ENCODE peak calls at places on chromosomes 13 and 19, in six cellular contexts. One of them, this sample, is unnamed. For H3K4me1, the result is how much of the 10 kb centered on the place peaks cover.

GRCh38 chr13:114072421-114072820 is 60.0 kb downstream of the RASA3 start:
- DNase-seq in H9: no peak
- DNase-seq in H1: no peak
- DNase-seq in mesenchymal stem cell: no peak
- DNase-seq in IMR-90: no peak
- DNase-seq in trophoblast cell: no peak
- DNase-seq in this sample: no peak

GRCh38 chr13:98406971-98407370 is 169.9 kb downstream of the STK24 start:
- DNase-seq in H9: no peak
- DNase-seq in H1: no peak
- DNase-seq in mesenchymal stem cell: no peak
- DNase-seq in IMR-90: no peak
- DNase-seq in trophoblast cell: no peak
- DNase-seq in this sample: no peak

GRCh38 chr13:44938854-44939253 is 50.4 kb downstream of the NUFIP1 start:
- DNase-seq in H9: no peak
- DNase-seq in H1: no peak
- DNase-seq in mesenchymal stem cell: no peak
- DNase-seq in IMR-90: no peak
- DNase-seq in trophoblast cell: no peak
- DNase-seq in this sample: no peak

GRCh38 chr13:81927347-81927746 is 1586.4 kb upstream of the SPRY2 start:
- DNase-seq in H9: peak
- DNase-seq in H1: no peak
- DNase-seq in mesenchymal stem cell: peak
- DNase-seq in IMR-90: no peak
- DNase-seq in trophoblast cell: no peak
- DNase-seq in this sample: no peak

GRCh38 chr19:55176116-55176515 is 4.0 kb downstream of the SYT5 start:
- DNase-seq in H9: no peak
- DNase-seq in H1: no peak
- DNase-seq in mesenchymal stem cell: no peak
- DNase-seq in IMR-90: no peak
- DNase-seq in trophoblast cell: no peak
- DNase-seq in this sample: no peak

GRCh38 chr19:46732966-46733692 is 12.7 kb upstream of the FKRP start:
- DNase-seq in H9: no peak
- DNase-seq in H1: no peak
- DNase-seq in mesenchymal stem cell: peak
- DNase-seq in IMR-90: peak
- DNase-seq in trophoblast cell: no peak
- DNase-seq in this sample: no peak

GRCh38 chr13:91398413-91399188 is at the start of gene GPC5:
- DNase-seq in H9: peak
- DNase-seq in H1: peak
- DNase-seq in mesenchymal stem cell: peak
- DNase-seq in IMR-90: peak
- DNase-seq in trophoblast cell: peak
- DNase-seq in this sample: peak

GRCh38 chr19:30784850-30785459 is 412.8 kb downstream of the ZNF536 start:
- DNase-seq in H9: peak
- DNase-seq in H1: peak
- DNase-seq in mesenchymal stem cell: peak
- DNase-seq in IMR-90: peak
- DNase-seq in trophoblast cell: peak
- DNase-seq in this sample: peak

GRCh38 chr13:25819856-25820530 is 231.8 kb downstream of the SHISA2 start:
- DNase-seq in H9: no peak
- DNase-seq in H1: no peak
- DNase-seq in mesenchymal stem cell: no peak
- DNase-seq in IMR-90: no peak
- DNase-seq in trophoblast cell: no peak
- DNase-seq in this sample: no peak

GRCh38 chr13:45820106-45820838 is 31.3 kb downstream of the SIAH3 start:
- DNase-seq in H9: no peak
- DNase-seq in H1: no peak
- DNase-seq in mesenchymal stem cell: no peak
- DNase-seq in IMR-90: no peak
- DNase-seq in trophoblast cell: no peak
- DNase-seq in this sample: no peak

GRCh38 chr19:4454952-4455738 is 2.4 kb downstream of the UBXN6 start:
- DNase-seq in H9: no peak
- DNase-seq in H1: no peak
- DNase-seq in mesenchymal stem cell: peak
- DNase-seq in IMR-90: peak
- DNase-seq in trophoblast cell: no peak
- DNase-seq in this sample: no peak

GRCh38 chr19:10653732-10654609 is at the start of gene ILF3:
- DNase-seq in H9: peak
- DNase-seq in H1: peak
- DNase-seq in mesenchymal stem cell: peak
- DNase-seq in IMR-90: peak
- DNase-seq in trophoblast cell: peak
- DNase-seq in this sample: peak

GRCh38 chr19:10653482-10653731 is 739 bp upstream of the ILF3 start:
- DNase-seq in H9: no peak
- DNase-seq in H1: no peak
- DNase-seq in mesenchymal stem cell: no peak
- DNase-seq in IMR-90: no peak
- DNase-seq in trophoblast cell: no peak
- DNase-seq in this sample: no peak

GRCh38 chr19:10651821-10652220 is 2.3 kb upstream of the ILF3 start:
- DNase-seq in H9: no peak
- DNase-seq in H1: no peak
- DNase-seq in mesenchymal stem cell: no peak
- DNase-seq in IMR-90: no peak
- DNase-seq in trophoblast cell: no peak
- DNase-seq in this sample: no peak

GRCh38 chr19:10654610-10655456 is 687 bp downstream of the ILF3 start:
- DNase-seq in H9: peak
- DNase-seq in H1: peak
- DNase-seq in mesenchymal stem cell: peak
- DNase-seq in IMR-90: no peak
- DNase-seq in trophoblast cell: no peak
- DNase-seq in this sample: peak

GRCh38 chr19:10655457-10656312 is 1.5 kb downstream of the ILF3 start:
- DNase-seq in H9: no peak
- DNase-seq in H1: no peak
- DNase-seq in mesenchymal stem cell: peak
- DNase-seq in IMR-90: peak
- DNase-seq in trophoblast cell: peak
- DNase-seq in this sample: no peak
- H3K4me1 ChIP-seq in H9: under half
- H3K4me1 ChIP-seq in H1: under half
- H3K4me1 ChIP-seq in mesenchymal stem cell: under half
- H3K4me1 ChIP-seq in IMR-90: under half
- H3K4me1 ChIP-seq in trophoblast cell: under half
- H3K4me1 ChIP-seq in this sample: under half

GRCh38 chr13:47252627-47253026 is 355.8 kb upstream of the HTR2A start:
- DNase-seq in H9: no peak
- DNase-seq in H1: no peak
- DNase-seq in mesenchymal stem cell: no peak
- DNase-seq in IMR-90: peak
- DNase-seq in trophoblast cell: no peak
- DNase-seq in this sample: no peak

GRCh38 chr13:47251771-47252170 is 354.9 kb upstream of the HTR2A start:
- DNase-seq in H9: no peak
- DNase-seq in H1: no peak
- DNase-seq in mesenchymal stem cell: no peak
- DNase-seq in IMR-90: no peak
- DNase-seq in trophoblast cell: no peak
- DNase-seq in this sample: no peak

GRCh38 chr13:47249296-47249695 is 352.4 kb upstream of the HTR2A start:
- DNase-seq in H9: no peak
- DNase-seq in H1: no peak
- DNase-seq in mesenchymal stem cell: no peak
- DNase-seq in IMR-90: peak
- DNase-seq in trophoblast cell: no peak
- DNase-seq in this sample: no peak

GRCh38 chr13:47250141-47250540 is 353.3 kb upstream of the HTR2A start:
- DNase-seq in H9: no peak
- DNase-seq in H1: no peak
- DNase-seq in mesenchymal stem cell: no peak
- DNase-seq in IMR-90: peak
- DNase-seq in trophoblast cell: no peak
- DNase-seq in this sample: no peak
- H3K18ac ChIP-seq in H9: no peak
- H3K18ac ChIP-seq in H1: no peak
- H3K18ac ChIP-seq in mesenchymal stem cell: no peak
- H3K18ac ChIP-seq in IMR-90: no peak
- H3K18ac ChIP-seq in trophoblast cell: no peak
- H3K18ac ChIP-seq in this sample: no peak

GRCh38 chr13:48798180-48798579 is 144.5 kb downstream of the CYSLTR2 start:
- DNase-seq in H9: no peak
- DNase-seq in H1: no peak
- DNase-seq in mesenchymal stem cell: no peak
- DNase-seq in IMR-90: no peak
- DNase-seq in trophoblast cell: no peak
- DNase-seq in this sample: no peak
- H4K91ac ChIP-seq in H9: no peak
- H4K91ac ChIP-seq in H1: no peak
- H4K91ac ChIP-seq in mesenchymal stem cell: no peak
- H4K91ac ChIP-seq in IMR-90: no peak
- H4K91ac ChIP-seq in trophoblast cell: no peak
- H4K91ac ChIP-seq in this sample: no peak

GRCh38 chr19:32364040-32364439 is 18.6 kb downstream of the ZNF507 start:
- DNase-seq in H9: no peak
- DNase-seq in H1: no peak
- DNase-seq in mesenchymal stem cell: no peak
- DNase-seq in IMR-90: no peak
- DNase-seq in trophoblast cell: no peak
- DNase-seq in this sample: no peak
- H3K4me1 ChIP-seq in H9: under half
- H3K4me1 ChIP-seq in H1: under half
- H3K4me1 ChIP-seq in mesenchymal stem cell: under half
- H3K4me1 ChIP-seq in IMR-90: under half
- H3K4me1 ChIP-seq in trophoblast cell: under half
- H3K4me1 ChIP-seq in this sample: under half

GRCh38 chr13:103537616-103538015 is 471.4 kb upstream of the SLC10A2 start:
- DNase-seq in H9: no peak
- DNase-seq in H1: no peak
- DNase-seq in mesenchymal stem cell: no peak
- DNase-seq in IMR-90: no peak
- DNase-seq in trophoblast cell: no peak
- DNase-seq in this sample: no peak
- H3K18ac ChIP-seq in H9: no peak
- H3K18ac ChIP-seq in H1: no peak
- H3K18ac ChIP-seq in mesenchymal stem cell: no peak
- H3K18ac ChIP-seq in IMR-90: no peak
- H3K18ac ChIP-seq in trophoblast cell: no peak
- H3K18ac ChIP-seq in this sample: no peak

GRCh38 chr13:21321269-21321668 is 137.8 kb downstream of the ZDHHC20 start:
- DNase-seq in H9: no peak
- DNase-seq in H1: no peak
- DNase-seq in mesenchymal stem cell: no peak
- DNase-seq in IMR-90: no peak
- DNase-seq in trophoblast cell: no peak
- DNase-seq in this sample: no peak

GRCh38 chr13:21318891-21319532 is 140.1 kb downstream of the ZDHHC20 start:
- DNase-seq in H9: no peak
- DNase-seq in H1: no peak
- DNase-seq in mesenchymal stem cell: no peak
- DNase-seq in IMR-90: no peak
- DNase-seq in trophoblast cell: no peak
- DNase-seq in this sample: no peak

GRCh38 chr13:21322304-21322965 is 136.7 kb downstream of the ZDHHC20 start:
- DNase-seq in H9: no peak
- DNase-seq in H1: no peak
- DNase-seq in mesenchymal stem cell: no peak
- DNase-seq in IMR-90: no peak
- DNase-seq in trophoblast cell: no peak
- DNase-seq in this sample: no peak

GRCh38 chr13:21320642-21321034 is 138.5 kb downstream of the ZDHHC20 start:
- DNase-seq in H9: no peak
- DNase-seq in H1: no peak
- DNase-seq in mesenchymal stem cell: no peak
- DNase-seq in IMR-90: no peak
- DNase-seq in trophoblast cell: no peak
- DNase-seq in this sample: no peak

DNA sequence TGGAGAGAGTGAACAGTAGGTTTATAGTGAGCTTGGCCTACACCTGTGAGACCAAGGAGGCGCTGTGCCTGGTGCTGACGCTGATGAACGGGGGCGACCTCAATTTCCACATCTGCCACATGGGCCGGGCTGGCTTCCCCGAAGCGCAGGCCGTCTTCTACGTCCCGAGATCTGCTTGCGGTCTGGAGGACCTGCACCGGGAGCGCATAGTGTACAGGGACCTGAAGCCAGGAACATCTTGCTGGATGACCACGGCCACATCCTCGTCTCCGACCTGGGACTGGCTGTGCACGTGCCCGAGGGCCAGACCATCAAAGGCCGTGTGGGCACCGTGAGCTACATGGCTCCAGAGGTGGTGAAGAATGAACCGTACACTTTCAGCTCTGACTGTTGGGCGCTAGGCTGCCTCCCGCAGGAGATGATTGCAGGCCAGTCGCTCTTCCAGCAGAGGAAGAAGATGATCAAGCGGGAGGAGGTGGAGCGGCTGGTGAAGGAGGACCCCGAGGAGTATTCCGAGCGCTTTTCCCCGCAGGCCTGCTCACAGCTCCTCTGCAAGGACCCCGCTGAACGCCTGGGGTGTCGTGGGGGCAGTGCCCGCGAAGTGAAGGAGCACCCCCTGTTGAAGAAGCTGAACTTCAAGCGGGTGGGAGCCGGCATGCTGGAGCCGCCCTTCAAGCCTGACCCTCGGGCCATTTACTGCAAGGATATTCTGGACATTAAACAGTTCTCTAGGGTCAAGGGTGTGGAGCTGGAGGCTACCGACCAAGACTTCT is 139.0 kb downstream of the ZDHHC20 start:
- DNase-seq in H9: no peak
- DNase-seq in H1: no peak
- DNase-seq in mesenchymal stem cell: no peak
- DNase-seq in IMR-90: no peak
- DNase-seq in trophoblast cell: no peak
- DNase-seq in this sample: no peak
- H4K91ac ChIP-seq in H9: no peak
- H4K91ac ChIP-seq in H1: peak
- H4K91ac ChIP-seq in mesenchymal stem cell: no peak
- H4K91ac ChIP-seq in IMR-90: no peak
- H4K91ac ChIP-seq in trophoblast cell: no peak
- H4K91ac ChIP-seq in this sample: no peak